ENCODE peak calls at places on chromosomes 6 and 20, in four cellular contexts. X is IMR-90, O is adrenal gland, P is heart left ventricle. L is an unnamed sample.
A peak's percentile ranks its signal among the peaks of the same experiment; 100 is the strongest.

GRCh38 chr6:16400248-16400760 is 161.9 kb downstream of the GMPR start:
- DNase-seq in O (no peak), P (no peak), X (no peak), L (no peak)

GRCh38 chr20:57567471-57568079 is 6.7 kb downstream of the PCK1 start:
- DNase-seq in O (no peak), X (no peak), P (no peak), L (no peak)

GRCh38 chr6:118284736-118285360 is 263.2 kb upstream of the PLN start:
- DNase-seq in O (no peak), X (peak; percentile 52), P (no peak), L (no peak)

GRCh38 chr6:26304213-26305096 is 60.5 kb upstream of the BTN3A2 start:
- DNase-seq in P (peak; percentile 55), X (peak; percentile 70), O (peak; percentile 66), L (no peak)

GRCh38 chr6:4280721-4281120 is 145.3 kb upstream of the ECI2 start:
- DNase-seq in P (no peak), X (peak; percentile 91), O (peak; percentile 75), L (no peak)

GRCh38 chr6:88380083-88380482 is 213.9 kb upstream of the CNR1 start:
- DNase-seq in P (peak; percentile 33), X (peak; percentile 18), O (peak; percentile 86), L (peak; percentile 88)

GRCh38 chr6:47161176-47161687 is 119.1 kb upstream of the ADGRF1 start:
- DNase-seq in P (no peak), O (peak; percentile 4), X (peak; percentile 36), L (no peak)

GRCh38 chr6:24396764-24397163 is 6.0 kb upstream of the MRS2 start:
- DNase-seq in P (no peak), O (no peak), X (no peak), L (no peak)

GRCh38 chr6:2952557-2953095 is 18.7 kb downstream of the SERPINB6 start:
- DNase-seq in P (peak; percentile 84), O (peak; percentile 94), X (peak; percentile 91), L (peak; percentile 93)

GRCh38 chr6:170584954-170585498 is 589 bp upstream of the PDCD2 start:
- DNase-seq in P (no peak), X (no peak), O (no peak), L (no peak)

GRCh38 chr20:57166568-57167291 is 99.7 kb downstream of the BMP7 start:
- DNase-seq in P (no peak), O (no peak), X (no peak), L (no peak)

GRCh38 chr6:33861722-33862121 is 57.9 kb upstream of the MLN start:
- DNase-seq in O (no peak), X (no peak), P (no peak), L (no peak)

GRCh38 chr20:14451458-14451857 is 114.0 kb upstream of the FLRT3 start:
- DNase-seq in P (no peak), X (no peak), O (no peak), L (no peak)

GRCh38 chr6:108592371-108593337 is 31.9 kb downstream of the FOXO3 start:
- DNase-seq in P (peak; percentile 47), O (no peak), X (peak; percentile 87), L (peak; percentile 86)

GRCh38 chr6:12138377-12138776 is 126.3 kb downstream of the HIVEP1 start:
- DNase-seq in P (no peak), X (no peak), O (no peak), L (no peak)

GRCh38 chr6:123022980-123023379 is 26.9 kb downstream of the CLVS2 start:
- DNase-seq in P (no peak), X (no peak), O (no peak), L (no peak)

GRCh38 chr6:152598421-152598820 is 38.7 kb downstream of the SYNE1 start:
- DNase-seq in O (no peak), P (no peak), X (peak; percentile 13), L (no peak)

GRCh38 chr6:143262037-143262436 is 188.5 kb downstream of the ADAT2 start:
- DNase-seq in X (no peak), O (no peak), P (no peak), L (no peak)

GRCh38 chr6:149221774-149222070 is 95.8 kb upstream of the TAB2 start:
- DNase-seq in O (no peak), P (no peak), X (peak; percentile 45), L (no peak)

GRCh38 chr20:17958326-17959256 is 10.0 kb downstream of the SNX5 start:
- DNase-seq in X (peak; percentile 61), O (no peak), P (no peak), L (no peak)
- TF ChIP-seq POLR2A in X (no peak), O (peak; percentile 29), P (no peak), L (no peak)

GRCh38 chr6:40477246-40478126 is 109.7 kb downstream of the LRFN2 start:
- DNase-seq in P (no peak), X (no peak), O (no peak), L (no peak)

GRCh38 chr6:40476673-40477072 is 110.5 kb downstream of the LRFN2 start:
- DNase-seq in O (no peak), X (no peak), P (peak; percentile 49), L (no peak)

GRCh38 chr6:40473026-40473425 is 114.1 kb downstream of the LRFN2 start:
- DNase-seq in X (no peak), O (no peak), P (no peak), L (no peak)

GRCh38 chr6:40472354-40472753 is 114.8 kb downstream of the LRFN2 start:
- DNase-seq in P (no peak), O (peak; percentile 29), X (no peak), L (no peak)

DNA sequence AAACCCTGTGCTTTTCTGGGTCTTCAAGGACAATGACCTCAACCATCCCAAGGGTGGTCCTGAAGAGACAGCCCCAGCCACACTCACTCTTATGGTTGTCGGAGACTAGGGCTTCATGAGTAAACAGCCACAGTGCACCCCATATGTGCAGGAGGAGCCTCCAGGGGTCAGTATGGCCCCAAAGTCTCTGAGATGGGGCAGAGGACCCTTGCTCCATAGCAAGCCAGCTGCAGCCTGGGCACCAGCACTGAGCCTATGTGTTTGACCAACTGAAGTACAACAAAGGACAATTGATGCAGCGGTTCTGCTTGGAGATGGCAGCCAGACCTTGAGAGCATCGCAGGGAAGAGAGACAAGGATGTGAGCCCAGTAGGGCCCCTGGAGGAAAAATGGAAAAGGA is 112.2 kb downstream of the LRFN2 start:
- DNase-seq in O (no peak), X (no peak), P (no peak), L (no peak)
- H3K4me3 ChIP-seq in O (no peak overlapping the region), X (no peak overlapping the region), P (no peak overlapping the region), L (no peak overlapping the region)

GRCh38 chr6:100228437-100229424 is 234.7 kb upstream of the MCHR2 start:
- DNase-seq in X (peak; percentile 71), O (peak; percentile 53), P (peak; percentile 75), L (peak; percentile 36)
- TF ChIP-seq POLR2A in X (no peak), O (no peak), P (no peak), L (no peak)

GRCh38 chr6:5995705-5996686 is 10.7 kb downstream of the NRN1 start:
- DNase-seq in O (peak; percentile 70), P (peak; percentile 75), X (peak; percentile 19), L (peak; percentile 96)

GRCh38 chr6:5998236-5998635 is 8.5 kb downstream of the NRN1 start:
- DNase-seq in O (no peak), X (no peak), P (no peak), L (no peak)

GRCh38 chr6:5998741-5999687 is 7.7 kb downstream of the NRN1 start:
- DNase-seq in P (peak; percentile 51), X (no peak), O (no peak), L (no peak)

GRCh38 chr6:5996701-5997419 is 9.9 kb downstream of the NRN1 start:
- DNase-seq in P (peak; percentile 29), X (peak; percentile 9), O (peak; percentile 28), L (no peak)

DNA sequence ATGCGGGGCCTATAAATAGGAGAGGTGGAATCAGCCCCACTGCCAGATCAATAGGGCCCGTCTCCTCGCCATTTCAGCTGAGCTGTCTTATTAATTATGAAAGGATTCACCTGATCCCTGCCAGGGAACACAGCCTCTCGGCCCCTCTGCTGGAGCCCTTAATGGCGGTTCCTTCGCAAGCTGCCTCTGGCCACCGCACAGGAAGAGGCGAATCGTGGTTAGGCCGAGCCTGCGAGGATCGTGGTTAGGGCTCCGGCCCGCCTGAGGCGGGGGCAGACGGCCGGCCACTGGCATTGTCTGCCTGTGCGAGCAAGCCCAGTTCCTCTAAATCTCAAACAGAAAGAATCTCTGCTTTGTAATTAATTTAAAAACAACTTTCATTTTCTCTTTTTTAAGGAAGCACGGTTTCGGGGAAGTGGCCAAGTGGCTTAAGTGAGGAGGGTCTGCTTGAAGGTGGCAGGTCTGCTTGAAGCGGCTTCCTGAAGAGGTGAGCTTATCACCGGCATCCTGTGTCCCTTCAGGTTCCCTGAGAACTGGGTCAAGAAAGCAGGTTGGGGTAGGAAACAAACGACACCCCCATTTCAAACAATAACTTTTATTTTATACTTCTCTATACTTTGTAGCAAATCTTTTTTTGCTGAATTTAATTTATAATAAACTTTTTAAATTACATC is 9.2 kb downstream of the NRN1 start:
- DNase-seq in P (no peak), X (no peak), O (peak; percentile 38), L (no peak)
- H3K4me3 ChIP-seq in P (peak overlapping the region; percentile 11), X (no peak overlapping the region), O (no peak overlapping the region), L (no peak overlapping the region)

GRCh38 chr20:36573103-36573797 is at the start of gene TGIF2:
- DNase-seq in P (peak; percentile 90), O (peak; percentile 85), X (peak; percentile 81), L (peak; percentile 55)

GRCh38 chr20:36573798-36574277 is 441 bp downstream of the TGIF2 start:
- DNase-seq in X (no peak), O (peak; percentile 22), P (peak; percentile 49), L (peak; percentile 90)

GRCh38 chr20:36572701-36573102 is 695 bp upstream of the TGIF2 start:
- DNase-seq in P (peak; percentile 51), X (peak; percentile 51), O (peak; percentile 46), L (no peak)

GRCh38 chr20:36575066-36575743 is 1.8 kb downstream of the TGIF2 start:
- DNase-seq in X (peak; percentile 54), O (peak; percentile 75), P (peak; percentile 77), L (peak; percentile 89)

GRCh38 chr20:36574278-36575065 is 1.1 kb downstream of the TGIF2 start:
- DNase-seq in O (peak; percentile 61), X (peak; percentile 38), P (peak; percentile 57), L (no peak)
- TF ChIP-seq POLR2A in O (peak; percentile 31), X (peak; percentile 2), P (no peak), L (no peak)

GRCh38 chr20:18571009-18571408 is 3.8 kb downstream of the SMIM26 start:
- DNase-seq in P (no peak), O (no peak), X (no peak), L (no peak)

GRCh38 chr20:18571578-18571977 is 4.3 kb downstream of the SMIM26 start:
- DNase-seq in X (no peak), P (no peak), O (no peak), L (no peak)

GRCh38 chr20:18566892-18567738 is at the start of gene SMIM26:
- DNase-seq in X (peak; percentile 82), O (peak; percentile 95), P (peak; percentile 96), L (peak; percentile 92)

GRCh38 chr20:18567739-18568091 is 483 bp downstream of the SMIM26 start:
- DNase-seq in X (no peak), O (no peak), P (no peak), L (no peak)
- H3K4me3 ChIP-seq in X (peak overlapping the region; percentile 97), O (peak overlapping the region; percentile 85), P (peak overlapping the region; percentile 74), L (peak overlapping the region; percentile 46)

L was measured in lower leg skin.